ENCODE peak calls at places on chromosomes 3 and 15, in four cellular contexts. Z, I, E and F are unnamed samples.

GRCh38 chr15:41883484-41883825 is 10.4 kb downstream of the SPTBN5 start:
- DNase-seq in Z (no peak), E (no peak), I (no peak), F (no peak)

GRCh38 chr3:55407426-55407820 is 79.7 kb downstream of the WNT5A start:
- DNase-seq in E (no peak), Z (no peak), I (no peak), F (no peak)

GRCh38 chr15:73338058-73338457 is 30.7 kb downstream of the HCN4 start:
- DNase-seq in I (no peak), Z (no peak), E (no peak), F (no peak)

GRCh38 chr15:91517491-91518200 is 335.9 kb upstream of the SLCO3A1 start:
- DNase-seq in Z (peak), I (no peak), E (no peak), F (no peak)

GRCh38 chr15:39819449-39820016 is 36.9 kb upstream of the FSIP1 start:
- DNase-seq in E (no peak), I (no peak), Z (no peak), F (no peak)

GRCh38 chr15:67724679-67725365 is 100.5 kb upstream of the SKOR1 start:
- DNase-seq in E (no peak), I (no peak), Z (no peak), F (no peak)

GRCh38 chr3:94405258-94406035 is 342.6 kb downstream of the NSUN3 start:
- DNase-seq in E (no peak), I (no peak), Z (no peak), F (no peak)

GRCh38 chr3:157107644-157108133 is 52.3 kb downstream of the CCNL1 start:
- DNase-seq in E (no peak), I (no peak), Z (no peak), F (no peak)

GRCh38 chr15:85542488-85542887 is 162.1 kb downstream of the AKAP13 start:
- DNase-seq in E (no peak), Z (no peak), I (no peak), F (no peak)

GRCh38 chr15:71259866-71260265 is 144.6 kb downstream of the THSD4 start:
- DNase-seq in E (no peak), I (no peak), Z (no peak), F (no peak)

GRCh38 chr3:31341130-31341529 is 191.6 kb upstream of the STT3B start:
- DNase-seq in E (peak), Z (no peak), I (no peak), F (no peak)

GRCh38 chr3:38479431-38480092 is 16.6 kb upstream of the EXOG start:
- DNase-seq in E (peak), Z (peak), I (no peak), F (peak)

GRCh38 chr3:64763980-64764379 is 76.2 kb upstream of the ADAMTS9 start:
- DNase-seq in E (no peak), I (no peak), Z (no peak), F (no peak)

GRCh38 chr3:172904817-172905479 is 154.4 kb downstream of the ECT2 start:
- DNase-seq in Z (no peak), I (no peak), E (no peak), F (no peak)

GRCh38 chr15:27990411-27991338 is 108.4 kb downstream of the OCA2 start:
- DNase-seq in I (no peak), E (no peak), Z (no peak), F (no peak)

GRCh38 chr15:75052972-75053747 is 29.8 kb downstream of the PPCDC start:
- DNase-seq in I (no peak), Z (no peak), E (no peak), F (no peak)

GRCh38 chr15:71125831-71126453 is 10.7 kb downstream of the THSD4 start:
- DNase-seq in E (no peak), I (no peak), Z (no peak), F (no peak)

GRCh38 chr3:186002884-186003472 is 65.2 kb upstream of the TRA2B start:
- DNase-seq in Z (peak), E (peak), I (peak), F (no peak)

GRCh38 chr3:22704571-22705354 is 498.4 kb upstream of the UBE2E2 start:
- DNase-seq in I (no peak), Z (no peak), E (no peak), F (no peak)

GRCh38 chr3:145639880-145640279 is 521.1 kb downstream of the PLOD2 start:
- DNase-seq in Z (no peak), E (no peak), I (no peak), F (no peak)

GRCh38 chr15:75750261-75751050 is 37.8 kb upstream of the CSPG4 start:
- DNase-seq in Z (no peak), I (no peak), E (no peak), F (no peak)

GRCh38 chr3:24351779-24352469 is 142.7 kb downstream of the THRB start:
- DNase-seq in E (peak), I (no peak), Z (peak), F (no peak)

GRCh38 chr15:65424683-65425082 is 1.9 kb upstream of the IGDCC4 start:
- DNase-seq in I (no peak), E (no peak), Z (no peak), F (no peak)

GRCh38 chr3:31968391-31968926 is 12.6 kb downstream of the OSBPL10 start:
- DNase-seq in Z (peak), E (peak), I (no peak), F (no peak)

GRCh38 chr15:62115847-62116246 is 49.1 kb downstream of the C2CD4A start:
- DNase-seq in Z (no peak), I (no peak), E (no peak), F (no peak)

GRCh38 chr3:156859578-156859977 is 33.4 kb downstream of the LEKR1 start:
- DNase-seq in Z (no peak), E (no peak), I (no peak), F (peak)